ENCODE peak calls at places on chromosomes 12 and 14, in five cellular contexts. One of them, this sample, is unnamed.

GRCh38 chr12:130583317-130583716 is 132.8 kb downstream of the RIMBP2 start:
- DNase-seq in fibroblast of mammary gland: no peak
- DNase-seq in ovary: no peak
- DNase-seq in NCI-H524: no peak
- DNase-seq in GM10248: no peak
- DNase-seq in this sample: no peak

GRCh38 chr12:19997996-19998395 is 370.3 kb upstream of the PDE3A start:
- DNase-seq in fibroblast of mammary gland: no peak
- DNase-seq in NCI-H524: no peak
- DNase-seq in ovary: no peak
- DNase-seq in GM10248: no peak
- DNase-seq in this sample: no peak

GRCh38 chr12:11980133-11980532 is 90.6 kb upstream of the BCL2L14 start:
- DNase-seq in fibroblast of mammary gland: no peak
- DNase-seq in GM10248: no peak
- DNase-seq in ovary: no peak
- DNase-seq in NCI-H524: no peak
- DNase-seq in this sample: no peak

GRCh38 chr12:52871291-52871961 is 22.6 kb upstream of the KRT78 start:
- DNase-seq in NCI-H524: no peak
- DNase-seq in fibroblast of mammary gland: peak; percentile 89
- DNase-seq in ovary: peak; percentile 60
- DNase-seq in GM10248: no peak
- DNase-seq in this sample: no peak

GRCh38 chr14:56809262-56810215 is 740 bp downstream of the OTX2 start:
- DNase-seq in ovary: no peak
- DNase-seq in NCI-H524: no peak
- DNase-seq in fibroblast of mammary gland: no peak
- DNase-seq in GM10248: no peak
- DNase-seq in this sample: no peak

GRCh38 chr14:105891221-105891602 is 364.8 kb downstream of the TMEM121 start:
- DNase-seq in GM10248: peak; percentile 0
- DNase-seq in fibroblast of mammary gland: no peak
- DNase-seq in NCI-H524: no peak
- DNase-seq in ovary: no peak
- DNase-seq in this sample: no peak

GRCh38 chr12:65695077-65695865 is 129.0 kb upstream of the HMGA2 start:
- DNase-seq in NCI-H524: no peak
- DNase-seq in ovary: peak; percentile 33
- DNase-seq in fibroblast of mammary gland: peak; percentile 98
- DNase-seq in GM10248: no peak
- DNase-seq in this sample: no peak

GRCh38 chr12:6072302-6072752 is 52.1 kb downstream of the VWF start:
- DNase-seq in fibroblast of mammary gland: peak; percentile 66
- DNase-seq in GM10248: no peak
- DNase-seq in ovary: no peak
- DNase-seq in NCI-H524: no peak
- DNase-seq in this sample: no peak

GRCh38 chr14:60313093-60313492 is 64.1 kb downstream of the PPM1A start:
- DNase-seq in NCI-H524: no peak
- DNase-seq in ovary: no peak
- DNase-seq in fibroblast of mammary gland: no peak
- DNase-seq in GM10248: no peak
- DNase-seq in this sample: no peak

GRCh38 chr14:32576088-32576795 is 247.1 kb downstream of the AKAP6 start:
- DNase-seq in NCI-H524: peak; percentile 74
- DNase-seq in ovary: peak; percentile 45
- DNase-seq in GM10248: peak; percentile 22
- DNase-seq in fibroblast of mammary gland: peak; percentile 69
- DNase-seq in this sample: peak; percentile 28

GRCh38 chr12:80064269-80064668 is 35.1 kb upstream of the OTOGL start:
- DNase-seq in ovary: no peak
- DNase-seq in fibroblast of mammary gland: no peak
- DNase-seq in NCI-H524: no peak
- DNase-seq in GM10248: no peak
- DNase-seq in this sample: no peak

GRCh38 chr12:27331927-27332324 is 710 bp upstream of the BMAL2 start:
- DNase-seq in fibroblast of mammary gland: peak; percentile 31
- DNase-seq in NCI-H524: no peak
- DNase-seq in ovary: no peak
- DNase-seq in GM10248: no peak
- DNase-seq in this sample: no peak

GRCh38 chr12:92136883-92137582 is 8.6 kb downstream of the BTG1 start:
- DNase-seq in fibroblast of mammary gland: peak; percentile 93
- DNase-seq in GM10248: no peak
- DNase-seq in NCI-H524: no peak
- DNase-seq in ovary: no peak
- DNase-seq in this sample: no peak

GRCh38 chr12:72511906-72512305 is 239.7 kb downstream of the TRHDE start:
- DNase-seq in fibroblast of mammary gland: peak; percentile 5
- DNase-seq in NCI-H524: no peak
- DNase-seq in GM10248: no peak
- DNase-seq in ovary: no peak
- DNase-seq in this sample: no peak